ENCODE peak calls at places on chromosomes 13 and 19, in six cellular contexts. One of them, this sample, is unnamed.

GRCh38 chr13:75423946-75424345 is 58.0 kb downstream of the TBC1D4 start:
- DNase-seq in cardiac muscle cell: no peak
- DNase-seq in GM23248: no peak
- DNase-seq in foreskin keratinocyte: no peak
- DNase-seq in uterus: no peak
- DNase-seq in heart left ventricle: no peak
- DNase-seq in this sample: no peak

GRCh38 chr13:113967729-113968462 is 6.0 kb downstream of the C13orf46 start:
- DNase-seq in uterus: no peak
- DNase-seq in cardiac muscle cell: no peak
- DNase-seq in foreskin keratinocyte: no peak
- DNase-seq in GM23248: no peak
- DNase-seq in heart left ventricle: peak; percentile 21
- DNase-seq in this sample: peak; percentile 17

GRCh38 chr13:113151745-113152707 is 6.4 kb upstream of the PROZ start:
- DNase-seq in cardiac muscle cell: peak; percentile 70
- DNase-seq in foreskin keratinocyte: no peak
- DNase-seq in GM23248: peak; percentile 81
- DNase-seq in uterus: peak; percentile 40
- DNase-seq in heart left ventricle: peak; percentile 48
- DNase-seq in this sample: no peak

GRCh38 chr19:17739121-17739875 is 12.0 kb upstream of the FCHO1 start:
- DNase-seq in cardiac muscle cell: peak; percentile 53
- DNase-seq in foreskin keratinocyte: no peak
- DNase-seq in GM23248: no peak
- DNase-seq in uterus: no peak
- DNase-seq in heart left ventricle: no peak
- DNase-seq in this sample: peak; percentile 40

GRCh38 chr19:14528419-14529253 is 758 bp upstream of the TECR start:
- DNase-seq in heart left ventricle: no peak
- DNase-seq in uterus: peak; percentile 38
- DNase-seq in GM23248: no peak
- DNase-seq in cardiac muscle cell: no peak
- DNase-seq in foreskin keratinocyte: no peak
- DNase-seq in this sample: no peak

GRCh38 chr19:58279042-58279924 is 528 bp downstream of the ZNF8 start:
- DNase-seq in foreskin keratinocyte: no peak
- DNase-seq in uterus: peak; percentile 66
- DNase-seq in GM23248: peak; percentile 77
- DNase-seq in cardiac muscle cell: peak; percentile 88
- DNase-seq in heart left ventricle: peak; percentile 91
- DNase-seq in this sample: peak; percentile 84

GRCh38 chr13:113820813-113821651 is 42.8 kb downstream of the GAS6 start:
- DNase-seq in uterus: peak; percentile 87
- DNase-seq in GM23248: peak; percentile 99
- DNase-seq in foreskin keratinocyte: peak; percentile 89
- DNase-seq in cardiac muscle cell: peak; percentile 94
- DNase-seq in heart left ventricle: peak; percentile 90
- DNase-seq in this sample: peak; percentile 78

GRCh38 chr19:45781282-45782161 is 768 bp downstream of the DMPK start:
- DNase-seq in heart left ventricle: peak; percentile 50
- DNase-seq in cardiac muscle cell: no peak
- DNase-seq in uterus: no peak
- DNase-seq in foreskin keratinocyte: peak; percentile 28
- DNase-seq in GM23248: peak; percentile 61
- DNase-seq in this sample: no peak

GRCh38 chr19:8036438-8037099 is 16.0 kb upstream of the CCL25 start:
- DNase-seq in heart left ventricle: no peak
- DNase-seq in foreskin keratinocyte: no peak
- DNase-seq in GM23248: no peak
- DNase-seq in uterus: no peak
- DNase-seq in cardiac muscle cell: no peak
- DNase-seq in this sample: no peak

GRCh38 chr13:28744091-28744536 is 25.3 kb upstream of the SLC46A3 start:
- DNase-seq in cardiac muscle cell: peak; percentile 82
- DNase-seq in heart left ventricle: no peak
- DNase-seq in uterus: no peak
- DNase-seq in foreskin keratinocyte: peak; percentile 20
- DNase-seq in GM23248: peak; percentile 66
- DNase-seq in this sample: no peak

GRCh38 chr19:31266196-31266595 is 83.0 kb downstream of the TSHZ3 start:
- DNase-seq in GM23248: no peak
- DNase-seq in foreskin keratinocyte: no peak
- DNase-seq in uterus: no peak
- DNase-seq in cardiac muscle cell: no peak
- DNase-seq in heart left ventricle: no peak
- DNase-seq in this sample: no peak

GRCh38 chr13:107216046-107216715 is 648.2 kb upstream of the ARGLU1 start:
- DNase-seq in foreskin keratinocyte: peak; percentile 27
- DNase-seq in uterus: no peak
- DNase-seq in heart left ventricle: no peak
- DNase-seq in GM23248: no peak
- DNase-seq in cardiac muscle cell: no peak
- DNase-seq in this sample: no peak

GRCh38 chr19:41265376-41266153 is 1.4 kb downstream of the HNRNPUL1 start:
- DNase-seq in heart left ventricle: no peak
- DNase-seq in GM23248: peak; percentile 63
- DNase-seq in uterus: no peak
- DNase-seq in cardiac muscle cell: peak; percentile 25
- DNase-seq in foreskin keratinocyte: no peak
- DNase-seq in this sample: no peak

GRCh38 chr19:6476155-6476895 is 5.3 kb downstream of the DENND1C start:
- DNase-seq in uterus: no peak
- DNase-seq in heart left ventricle: no peak
- DNase-seq in cardiac muscle cell: peak; percentile 49
- DNase-seq in GM23248: peak; percentile 76
- DNase-seq in foreskin keratinocyte: peak; percentile 76
- DNase-seq in this sample: peak; percentile 33

GRCh38 chr19:42465827-42466280 is 23.1 kb upstream of the CXCL17 start:
- DNase-seq in GM23248: no peak
- DNase-seq in heart left ventricle: no peak
- DNase-seq in cardiac muscle cell: no peak
- DNase-seq in uterus: no peak
- DNase-seq in foreskin keratinocyte: no peak
- DNase-seq in this sample: no peak

GRCh38 chr13:36356058-36356457 is 9.9 kb upstream of the SPART start:
- DNase-seq in foreskin keratinocyte: no peak
- DNase-seq in uterus: no peak
- DNase-seq in heart left ventricle: no peak
- DNase-seq in GM23248: no peak
- DNase-seq in cardiac muscle cell: no peak
- DNase-seq in this sample: no peak

GRCh38 chr13:36357692-36358091 is 11.5 kb upstream of the SPART start:
- DNase-seq in foreskin keratinocyte: no peak
- DNase-seq in uterus: peak; percentile 75
- DNase-seq in heart left ventricle: no peak
- DNase-seq in GM23248: peak; percentile 10
- DNase-seq in cardiac muscle cell: peak; percentile 59
- DNase-seq in this sample: peak; percentile 56

GRCh38 chr13:36357231-36357630 is 11.0 kb upstream of the SPART start:
- DNase-seq in cardiac muscle cell: no peak
- DNase-seq in uterus: no peak
- DNase-seq in heart left ventricle: no peak
- DNase-seq in GM23248: no peak
- DNase-seq in foreskin keratinocyte: no peak
- DNase-seq in this sample: no peak

GRCh38 chr13:36359301-36359950 is 13.2 kb upstream of the SPART start:
- DNase-seq in foreskin keratinocyte: no peak
- DNase-seq in GM23248: no peak
- DNase-seq in uterus: no peak
- DNase-seq in heart left ventricle: no peak
- DNase-seq in cardiac muscle cell: no peak
- DNase-seq in this sample: no peak

DNA sequence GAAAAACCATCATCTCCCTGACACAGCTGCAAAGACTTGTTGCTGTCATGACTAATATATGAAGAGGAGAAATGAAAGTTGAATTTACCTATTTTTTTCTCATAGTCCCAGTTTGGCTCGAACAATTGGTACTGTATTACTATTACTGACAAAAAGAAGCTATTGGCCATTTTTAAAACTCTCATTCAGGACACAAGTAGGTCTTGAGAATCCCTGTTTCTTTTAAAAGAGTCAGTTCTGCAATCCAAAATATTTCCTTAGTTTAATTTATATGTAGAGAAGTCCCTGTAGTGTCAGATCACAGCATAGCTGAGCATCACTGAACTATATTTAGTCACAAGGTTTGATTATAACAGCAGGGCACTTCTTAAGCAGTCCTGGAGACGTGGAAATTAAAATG is 12.2 kb upstream of the SPART start:
- DNase-seq in foreskin keratinocyte: no peak
- DNase-seq in uterus: no peak
- DNase-seq in cardiac muscle cell: no peak
- DNase-seq in heart left ventricle: no peak
- DNase-seq in GM23248: no peak
- DNase-seq in this sample: no peak
- H3K27ac ChIP-seq in foreskin keratinocyte: no peak overlapping the region
- H3K27ac ChIP-seq in uterus: peak overlapping the region; percentile 50
- H3K27ac ChIP-seq in cardiac muscle cell: no peak overlapping the region
- H3K27ac ChIP-seq in heart left ventricle: no peak overlapping the region
- H3K27ac ChIP-seq in GM23248: no peak overlapping the region
- H3K27ac ChIP-seq in this sample: peak overlapping the region; percentile 57

DNA sequence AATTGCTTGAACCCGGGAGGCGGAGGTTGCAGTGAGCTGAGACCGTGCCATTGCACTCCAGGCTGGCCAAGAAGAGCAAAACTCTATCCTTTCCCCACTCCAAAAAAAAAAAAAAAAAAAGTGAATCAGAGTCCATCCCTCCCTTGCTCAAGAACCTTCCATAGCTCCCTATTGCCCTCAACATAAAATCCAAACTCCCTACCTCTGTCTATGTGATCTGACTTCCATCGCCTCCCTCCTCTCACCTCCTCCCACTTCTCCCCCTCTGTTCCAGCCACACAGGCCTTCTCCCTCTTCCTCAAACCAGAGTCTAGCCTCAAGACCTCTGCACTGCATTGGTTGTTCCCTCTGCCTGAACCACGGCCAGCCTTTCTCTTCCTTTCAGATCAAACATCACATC is 10.0 kb upstream of the TLE2 start:
- DNase-seq in heart left ventricle: no peak
- DNase-seq in uterus: no peak
- DNase-seq in GM23248: no peak
- DNase-seq in cardiac muscle cell: no peak
- DNase-seq in foreskin keratinocyte: no peak
- DNase-seq in this sample: no peak
- H3K27me3 ChIP-seq in heart left ventricle: no peaks in the 10 kb centered on the region
- H3K27me3 ChIP-seq in uterus: no peaks in the 10 kb centered on the region
- H3K27me3 ChIP-seq in GM23248: no peaks in the 10 kb centered on the region
- H3K27me3 ChIP-seq in cardiac muscle cell: no peaks in the 10 kb centered on the region
- H3K27me3 ChIP-seq in foreskin keratinocyte: no peaks in the 10 kb centered on the region
- H3K27me3 ChIP-seq in this sample: no peaks in the 10 kb centered on the region

GRCh38 chr13:54018485-54018884 is 989.9 kb downstream of the OLFM4 start:
- DNase-seq in heart left ventricle: no peak
- DNase-seq in foreskin keratinocyte: no peak
- DNase-seq in uterus: no peak
- DNase-seq in cardiac muscle cell: no peak
- DNase-seq in GM23248: no peak
- DNase-seq in this sample: no peak
- H3K27ac ChIP-seq in heart left ventricle: no peak overlapping the region
- H3K27ac ChIP-seq in foreskin keratinocyte: no peak overlapping the region
- H3K27ac ChIP-seq in uterus: no peak overlapping the region
- H3K27ac ChIP-seq in cardiac muscle cell: no peak overlapping the region
- H3K27ac ChIP-seq in GM23248: no peak overlapping the region
- H3K27ac ChIP-seq in this sample: no peak overlapping the region

GRCh38 chr13:112074139-112074710 is 7.3 kb downstream of the SOX1 start:
- DNase-seq in cardiac muscle cell: no peak
- DNase-seq in heart left ventricle: no peak
- DNase-seq in uterus: no peak
- DNase-seq in foreskin keratinocyte: no peak
- DNase-seq in GM23248: no peak
- DNase-seq in this sample: no peak

GRCh38 chr13:112071902-112072530 is 5.1 kb downstream of the SOX1 start:
- DNase-seq in heart left ventricle: no peak
- DNase-seq in cardiac muscle cell: no peak
- DNase-seq in foreskin keratinocyte: no peak
- DNase-seq in GM23248: no peak
- DNase-seq in uterus: no peak
- DNase-seq in this sample: no peak

GRCh38 chr13:112073245-112074138 is 6.5 kb downstream of the SOX1 start:
- DNase-seq in GM23248: no peak
- DNase-seq in uterus: no peak
- DNase-seq in heart left ventricle: no peak
- DNase-seq in cardiac muscle cell: no peak
- DNase-seq in foreskin keratinocyte: no peak
- DNase-seq in this sample: no peak

GRCh38 chr13:112071011-112071901 is 4.3 kb downstream of the SOX1 start:
- DNase-seq in heart left ventricle: no peak
- DNase-seq in cardiac muscle cell: no peak
- DNase-seq in uterus: no peak
- DNase-seq in foreskin keratinocyte: no peak
- DNase-seq in GM23248: no peak
- DNase-seq in this sample: no peak

DNA sequence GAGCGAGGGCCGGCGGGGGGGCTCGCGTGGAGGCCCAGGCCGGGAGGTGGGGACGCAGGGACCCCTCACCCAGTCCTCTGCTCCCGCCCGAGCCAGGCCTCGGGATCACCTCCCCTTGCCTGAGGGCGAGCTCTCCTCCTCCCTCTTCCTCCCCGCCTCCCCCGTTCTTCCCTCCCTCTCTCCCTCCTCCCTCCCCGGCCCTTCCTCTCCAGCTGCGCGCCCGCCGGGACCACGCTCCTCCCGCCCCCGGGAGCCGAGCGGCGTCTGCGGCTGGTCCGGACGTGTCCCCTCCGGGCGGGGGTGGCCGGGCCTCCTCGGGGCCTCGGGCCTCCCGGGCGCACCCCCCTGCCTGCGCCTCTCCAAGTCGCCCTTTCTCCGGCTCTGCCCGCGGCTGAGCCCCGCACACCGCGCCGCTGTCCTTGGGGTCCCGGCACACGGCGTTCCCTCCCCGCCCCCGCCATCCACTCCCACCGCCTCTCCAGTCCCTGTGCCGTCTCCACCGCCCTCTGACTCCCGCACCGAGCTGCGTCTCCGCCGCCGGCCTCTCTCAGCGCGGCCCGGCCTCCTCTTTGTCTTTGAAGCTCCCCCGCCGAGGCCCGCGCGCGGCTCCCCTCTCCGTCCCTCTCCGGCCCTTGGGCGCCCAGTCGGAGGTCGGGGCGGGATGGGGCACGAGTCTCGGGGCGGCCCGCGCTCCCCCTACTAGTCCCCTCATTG is 5.7 kb downstream of the SOX1 start:
- DNase-seq in uterus: no peak
- DNase-seq in GM23248: no peak
- DNase-seq in foreskin keratinocyte: no peak
- DNase-seq in heart left ventricle: no peak
- DNase-seq in cardiac muscle cell: no peak
- DNase-seq in this sample: no peak
- H3K27me3 ChIP-seq in uterus: peaks cover 81% of the 10 kb centered on the region
- H3K27me3 ChIP-seq in GM23248: peaks cover 75% of the 10 kb centered on the region
- H3K27me3 ChIP-seq in foreskin keratinocyte: peaks cover 81% of the 10 kb centered on the region
- H3K27me3 ChIP-seq in heart left ventricle: peaks cover 93% of the 10 kb centered on the region
- H3K27me3 ChIP-seq in cardiac muscle cell: peaks cover 100% of the 10 kb centered on the region
- H3K27me3 ChIP-seq in this sample: peaks cover 95% of the 10 kb centered on the region